ENCODE peak calls at places on chromosome 6, in nine cellular contexts. T is activated naive CD8-positive, alpha-beta T cell treated with anti-CD3 and anti-CD28 coated beads, Interleukin-2, amount 50 U/mL, for 24 hours; A is T-helper 22 cell; I is HCEC 1CT; M is psoas muscle; C is mucosa of descending colon; J is NCI-H748 treated with DMSO at 0.1 percent for 48 hours; F is NCI-H774; W is brain microvascular endothelial cell. Y is an unnamed sample.
A peak's percentile ranks its signal among the peaks of the same experiment; 100 is the strongest.

GRCh38 chr6:33207569-33208088 is 671 bp upstream of the RING1 start:
- DNase-seq in T (no peak), A (no peak), I (peak; percentile 55), M (peak; percentile 59), C (peak; percentile 77), J (no peak), F (no peak), W (peak; percentile 48), Y (no peak)

GRCh38 chr6:15754035-15754705 is 91.3 kb upstream of the DTNBP1 start:
- DNase-seq in T (no peak), A (no peak), I (peak; percentile 6), M (no peak), C (no peak), J (no peak), F (no peak), W (peak; percentile 36), Y (no peak)

GRCh38 chr6:121592261-121592935 is 157.0 kb downstream of the GJA1 start:
- DNase-seq in T (no peak), A (no peak), I (no peak), M (no peak), C (no peak), J (no peak), F (no peak), W (no peak), Y (no peak)

GRCh38 chr6:11930240-11930639 is 81.9 kb upstream of the HIVEP1 start:
- DNase-seq in T (no peak), A (no peak), I (no peak), M (no peak), C (no peak), J (no peak), F (no peak), W (no peak), Y (no peak)

GRCh38 chr6:154868143-154868594 is 126.9 kb upstream of the TIAM2 start:
- DNase-seq in T (no peak), A (no peak), I (peak; percentile 61), M (no peak), C (no peak), J (no peak), F (peak; percentile 55), W (peak; percentile 48), Y (no peak)

GRCh38 chr6:79964607-79965081 is 17.3 kb upstream of the ELOVL4 start:
- DNase-seq in T (no peak), A (peak; percentile 11), I (no peak), M (no peak), C (no peak), J (no peak), F (no peak), W (no peak), Y (no peak)

GRCh38 chr6:17525637-17526036 is 74.5 kb upstream of the FAM8A1 start:
- DNase-seq in T (no peak), A (no peak), I (no peak), M (no peak), C (no peak), J (no peak), F (no peak), W (no peak), Y (no peak)

GRCh38 chr6:81700414-81700813 is 52.1 kb downstream of the TENT5A start:
- DNase-seq in T (no peak), A (no peak), I (no peak), M (no peak), C (no peak), J (no peak), F (no peak), W (no peak), Y (no peak)

GRCh38 chr6:131917318-131917717 is 33.9 kb downstream of the CCN2 start:
- DNase-seq in T (no peak), A (no peak), I (no peak), M (no peak), C (no peak), J (no peak), F (no peak), W (peak; percentile 20), Y (no peak)

GRCh38 chr6:69780585-69781178 is 16.1 kb downstream of the LMBRD1 start:
- DNase-seq in T (no peak), A (no peak), I (no peak), M (no peak), C (no peak), J (no peak), F (no peak), W (no peak), Y (no peak)

GRCh38 chr6:117396228-117396627 is 29.5 kb downstream of the ROS1 start:
- DNase-seq in T (no peak), A (no peak), I (peak; percentile 11), M (no peak), C (no peak), J (no peak), F (no peak), W (no peak), Y (no peak)

GRCh38 chr6:83884523-83884922 is 25.0 kb downstream of the CYB5R4 start:
- DNase-seq in T (no peak), A (no peak), I (peak; percentile 64), M (no peak), C (no peak), J (peak; percentile 51), F (peak; percentile 81), W (no peak), Y (no peak)

GRCh38 chr6:15417811-15418210 is 171.9 kb downstream of the JARID2 start:
- DNase-seq in T (peak; percentile 50), A (no peak), I (peak; percentile 92), M (no peak), C (no peak), J (no peak), F (no peak), W (peak; percentile 58), Y (no peak)

GRCh38 chr6:110484321-110484720 is 7.9 kb upstream of the SLC22A16 start:
- DNase-seq in T (no peak), A (no peak), I (peak; percentile 39), M (no peak), C (no peak), J (no peak), F (no peak), W (no peak), Y (no peak)

GRCh38 chr6:147508073-147508870 is at the start of gene SAMD5:
- DNase-seq in T (peak; percentile 13), A (no peak), I (peak; percentile 28), M (peak; percentile 44), C (peak; percentile 88), J (peak; percentile 56), F (peak; percentile 78), W (peak; percentile 40), Y (no peak)

GRCh38 chr6:169263836-169264608 is 10.4 kb upstream of the THBS2 start:
- DNase-seq in T (no peak), A (no peak), I (no peak), M (no peak), C (no peak), J (no peak), F (peak; percentile 59), W (peak; percentile 48), Y (no peak)

GRCh38 chr6:168371989-168372711 is 52.6 kb upstream of the DACT2 start:
- DNase-seq in T (no peak), A (no peak), I (no peak), M (peak; percentile 8), C (peak; percentile 26), J (no peak), F (no peak), W (no peak), Y (no peak)

GRCh38 chr6:71332012-71332411 is 43.4 kb downstream of the OGFRL1 start:
- DNase-seq in T (no peak), A (no peak), I (peak; percentile 40), M (no peak), C (no peak), J (peak; percentile 38), F (no peak), W (no peak), Y (no peak)

GRCh38 chr6:46058951-46059350 is 43.3 kb upstream of the CLIC5 start:
- DNase-seq in T (no peak), A (no peak), I (no peak), M (no peak), C (no peak), J (no peak), F (no peak), W (no peak), Y (no peak)

GRCh38 chr6:63807056-63807455 is 171.5 kb downstream of the PHF3 start:
- DNase-seq in T (no peak), A (no peak), I (peak; percentile 32), M (no peak), C (no peak), J (no peak), F (no peak), W (no peak), Y (no peak)

GRCh38 chr6:5511924-5512323 is 250.6 kb downstream of the FARS2 start:
- DNase-seq in T (no peak), A (no peak), I (peak; percentile 54), M (no peak), C (no peak), J (no peak), F (no peak), W (peak; percentile 76), Y (no peak)

GRCh38 chr6:46501136-46502089 is 10.2 kb upstream of the RCAN2 start:
- DNase-seq in T (no peak), A (no peak), I (peak; percentile 54), M (no peak), C (no peak), J (no peak), F (no peak), W (peak; percentile 29), Y (no peak)

GRCh38 chr6:157215702-157216101 is 107.6 kb downstream of the TMEM242 start:
- DNase-seq in T (no peak), A (no peak), I (no peak), M (no peak), C (no peak), J (no peak), F (no peak), W (no peak), Y (no peak)

GRCh38 chr6:73728548-73729205 is 32.7 kb downstream of the CD109 start:
- DNase-seq in T (peak; percentile 53), A (no peak), I (no peak), M (no peak), C (no peak), J (no peak), F (no peak), W (no peak), Y (no peak)

GRCh38 chr6:145096846-145097245 is 638.5 kb downstream of the EPM2A start:
- DNase-seq in T (no peak), A (no peak), I (no peak), M (no peak), C (no peak), J (no peak), F (no peak), W (no peak), Y (no peak)

GRCh38 chr6:141103246-141103645 is 1029.5 kb upstream of the GJE1 start:
- DNase-seq in T (no peak), A (no peak), I (peak; percentile 69), M (no peak), C (no peak), J (peak; percentile 21), F (peak; percentile 13), W (no peak), Y (no peak)

GRCh38 chr6:81814365-81815109 is 62.1 kb upstream of the TENT5A start:
- DNase-seq in T (no peak), A (no peak), I (peak; percentile 82), M (no peak), C (no peak), J (no peak), F (no peak), W (no peak), Y (no peak)

GRCh38 chr6:149138093-149138492 is 179.4 kb upstream of the TAB2 start:
- DNase-seq in T (no peak), A (no peak), I (no peak), M (no peak), C (no peak), J (no peak), F (no peak), W (no peak), Y (no peak)